ENCODE peak calls at places on chromosomes 6 and 20, in four cellular contexts. W is Panc1, T is transverse colon, D is GM23338. X is an unnamed sample.

GRCh38 chr20:64101731-64102621 is 5.4 kb downstream of the NPBWR2 start:
- DNase-seq in W (no peak), T (peak), D (peak), X (no peak)

GRCh38 chr6:106692112-106692822 is 62.9 kb downstream of the QRSL1 start:
- DNase-seq in W (no peak), T (peak), D (peak), X (peak)

GRCh38 chr6:166097914-166098522 is 69.6 kb downstream of the TBXT start:
- DNase-seq in W (peak), T (peak), D (peak), X (peak)

GRCh38 chr6:170085475-170086401 is 205.1 kb downstream of the DLL1 start:
- DNase-seq in W (no peak), T (peak), D (no peak), X (no peak)

GRCh38 chr6:41237128-41237527 is 9.0 kb downstream of the TREML4 start:
- DNase-seq in W (no peak), T (no peak), D (no peak), X (no peak)

GRCh38 chr6:161257778-161258457 is 15.9 kb downstream of the AGPAT4 start:
- DNase-seq in W (peak), T (no peak), D (no peak), X (no peak)

GRCh38 chr6:169955796-169956493 is 204.5 kb downstream of the ERMARD start:
- DNase-seq in W (no peak), T (no peak), D (no peak), X (no peak)

GRCh38 chr6:32967151-32968091 is 973 bp upstream of the BRD2 start:
- DNase-seq in W (no peak), T (peak), D (peak), X (no peak)

GRCh38 chr6:138089325-138089724 is 17.9 kb downstream of the PERP start:
- DNase-seq in W (no peak), T (no peak), D (no peak), X (no peak)

GRCh38 chr20:64049060-64049886 is at the start of gene SOX18:
- DNase-seq in W (no peak), T (no peak), D (peak), X (no peak)

GRCh38 chr6:153034139-153034538 is 31.6 kb upstream of the MTRF1L start:
- DNase-seq in W (no peak), T (no peak), D (no peak), X (no peak)

GRCh38 chr6:166595061-166595780 is 8.7 kb upstream of the RAMACL start:
- DNase-seq in W (no peak), T (no peak), D (no peak), X (no peak)

GRCh38 chr6:146916435-146917015 is 287.7 kb upstream of the STXBP5 start:
- DNase-seq in W (no peak), T (no peak), D (no peak), X (no peak)

GRCh38 chr6:3456395-3456767 is 469 bp downstream of the SLC22A23 start:
- DNase-seq in W (no peak), T (no peak), D (no peak), X (no peak)

GRCh38 chr6:47031656-47032055 is 10.5 kb downstream of the ADGRF1 start:
- DNase-seq in W (no peak), T (no peak), D (no peak), X (no peak)

GRCh38 chr6:63844287-63844686 is 208.7 kb downstream of the PHF3 start:
- DNase-seq in W (no peak), T (no peak), D (no peak), X (no peak)

GRCh38 chr6:166957087-166957804 is 896 bp upstream of the RNASET2 start:
- DNase-seq in W (no peak), T (peak), D (peak), X (no peak)

GRCh38 chr6:108364470-108364869 is 69.6 kb downstream of the AFG1L start:
- DNase-seq in W (no peak), T (no peak), D (no peak), X (no peak)

GRCh38 chr6:132456700-132457143 is 55.4 kb upstream of the MOXD1 start:
- DNase-seq in W (no peak), T (peak), D (no peak), X (no peak)

GRCh38 chr20:50464026-50464724 is 46.0 kb upstream of the PTPN1 start:
- DNase-seq in W (peak), T (peak), D (peak), X (no peak)

GRCh38 chr6:167094820-167095637 is 27.9 kb upstream of the CCR6 start:
- DNase-seq in W (no peak), T (no peak), D (no peak), X (no peak)

GRCh38 chr6:43943781-43944250 is 173.8 kb downstream of the VEGFA start:
- DNase-seq in W (no peak), T (no peak), D (no peak), X (no peak)

GRCh38 chr20:45450097-45450818 is 19.3 kb upstream of the WFDC2 start:
- DNase-seq in W (peak), T (peak), D (peak), X (no peak)

GRCh38 chr20:18986146-18986830 is 172.7 kb downstream of the SCP2D1 start:
- DNase-seq in W (no peak), T (no peak), D (no peak), X (no peak)

GRCh38 chr20:54643761-54644160 is 168.4 kb downstream of the DOK5 start:
- DNase-seq in W (no peak), T (no peak), D (no peak), X (no peak)

GRCh38 chr6:25402125-25402524 is 123.0 kb downstream of the CARMIL1 start:
- DNase-seq in W (no peak), T (no peak), D (no peak), X (no peak)
- TF ChIP-seq POLR2AphosphoS5 in W (no peak), T (no peak), D (no peak), X (no peak)

DNA sequence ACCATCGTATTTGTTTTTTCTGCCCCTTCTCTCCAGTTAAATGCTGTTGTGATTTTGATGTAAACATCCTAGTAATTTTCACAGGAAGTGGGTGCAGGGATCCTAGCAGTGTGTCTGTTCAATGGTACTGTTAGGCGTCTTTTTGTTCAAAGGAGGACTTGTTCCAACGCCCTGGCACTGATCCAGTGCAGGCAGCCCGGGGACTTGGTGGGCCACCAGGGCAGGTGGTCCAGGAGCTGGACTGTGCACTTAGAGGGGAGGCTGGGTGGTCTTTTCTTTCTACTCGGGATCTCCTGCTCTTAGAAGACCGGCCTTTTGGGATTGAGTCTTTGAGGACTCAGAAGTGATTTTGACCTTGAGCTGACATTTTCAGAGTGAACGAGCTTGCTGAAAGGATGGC is 41.1 kb upstream of the NKX2-2 start:
- DNase-seq in W (no peak), T (no peak), D (no peak), X (no peak)
- TF ChIP-seq POLR2AphosphoS5 in W (no peak), T (no peak), D (no peak), X (no peak)

DNA sequence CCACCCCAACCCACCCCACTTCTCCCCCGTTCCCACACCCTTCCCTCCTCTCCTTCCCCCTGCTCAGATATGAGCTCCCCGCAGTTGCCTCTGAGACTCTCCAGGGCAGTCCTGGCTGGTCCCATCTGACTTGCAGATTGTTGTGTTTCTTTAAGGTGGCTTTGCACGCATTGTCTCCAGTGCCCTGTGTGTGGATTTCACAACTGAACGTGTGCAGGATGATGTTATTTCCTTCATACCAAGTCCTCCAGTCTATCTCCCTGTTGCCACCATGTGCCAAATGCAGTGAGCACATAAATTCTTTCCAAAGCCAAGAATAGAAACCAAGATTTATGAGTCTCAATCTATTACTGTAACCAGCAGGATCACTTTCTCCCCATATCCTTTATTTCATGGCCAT is 79.1 kb downstream of the TMEM242 start:
- DNase-seq in W (no peak), T (no peak), D (no peak), X (no peak)
- TF ChIP-seq POLR2AphosphoS5 in W (no peak), T (peak), D (no peak), X (peak)

GRCh38 chr20:57582432-57583288 is 21.8 kb downstream of the PCK1 start:
- DNase-seq in W (no peak), T (no peak), D (peak), X (no peak)
- TF ChIP-seq POLR2AphosphoS5 in W (no peak), T (peak), D (no peak), X (no peak)

DNA sequence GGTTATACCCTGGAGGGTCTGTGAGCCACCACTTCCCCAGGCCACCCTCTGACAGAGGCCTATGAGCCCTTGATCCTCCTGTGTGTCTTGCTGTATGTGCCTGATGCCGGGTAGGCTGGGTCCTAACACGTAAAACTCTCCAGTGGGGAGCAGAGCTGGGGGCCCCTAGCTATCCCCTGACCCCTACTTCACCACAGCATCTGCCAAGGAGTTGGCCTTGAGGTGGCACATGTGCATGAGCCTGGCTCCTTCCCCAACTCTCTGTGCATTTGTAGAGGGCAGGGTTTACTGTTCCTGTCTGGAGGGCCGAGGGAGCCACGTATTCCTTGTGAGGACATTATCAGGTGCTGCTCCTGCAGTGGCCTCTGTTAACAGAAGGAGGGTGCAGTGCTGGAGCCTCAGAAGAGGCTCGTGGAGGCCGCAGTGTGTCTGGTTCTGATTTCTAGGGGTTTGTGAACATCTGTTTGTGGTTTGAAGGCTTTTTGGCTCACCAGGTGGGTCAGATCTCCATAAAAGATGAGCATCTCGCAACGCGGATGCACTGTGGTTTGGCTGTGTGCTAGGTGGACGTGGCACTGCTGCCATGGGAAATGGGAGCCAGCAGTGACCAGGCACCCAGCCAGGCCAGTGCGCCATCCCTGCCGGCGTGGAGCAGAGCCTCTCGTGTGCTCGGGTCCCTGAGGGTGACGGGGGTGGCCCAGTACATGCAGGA is 152.1 kb downstream of the DTNBP1 start:
- DNase-seq in W (no peak), T (no peak), D (no peak), X (no peak)
- TF ChIP-seq POLR2AphosphoS5 in W (no peak), T (no peak), D (no peak), X (no peak)

GRCh38 chr6:158707826-158708225 is 58.0 kb downstream of the SYTL3 start:
- DNase-seq in W (no peak), T (peak), D (no peak), X (no peak)

GRCh38 chr6:158707120-158707519 is 57.3 kb downstream of the SYTL3 start:
- DNase-seq in W (no peak), T (peak), D (no peak), X (no peak)

GRCh38 chr6:158705386-158706126 is 55.7 kb downstream of the SYTL3 start:
- DNase-seq in W (no peak), T (no peak), D (no peak), X (no peak)

GRCh38 chr6:158708239-158708638 is 58.4 kb downstream of the SYTL3 start:
- DNase-seq in W (no peak), T (no peak), D (no peak), X (no peak)

GRCh38 chr6:158706369-158706982 is 56.6 kb downstream of the SYTL3 start:
- DNase-seq in W (no peak), T (peak), D (peak), X (no peak)
- TF ChIP-seq POLR2AphosphoS5 in W (no peak), T (peak), D (no peak), X (no peak)

DNA sequence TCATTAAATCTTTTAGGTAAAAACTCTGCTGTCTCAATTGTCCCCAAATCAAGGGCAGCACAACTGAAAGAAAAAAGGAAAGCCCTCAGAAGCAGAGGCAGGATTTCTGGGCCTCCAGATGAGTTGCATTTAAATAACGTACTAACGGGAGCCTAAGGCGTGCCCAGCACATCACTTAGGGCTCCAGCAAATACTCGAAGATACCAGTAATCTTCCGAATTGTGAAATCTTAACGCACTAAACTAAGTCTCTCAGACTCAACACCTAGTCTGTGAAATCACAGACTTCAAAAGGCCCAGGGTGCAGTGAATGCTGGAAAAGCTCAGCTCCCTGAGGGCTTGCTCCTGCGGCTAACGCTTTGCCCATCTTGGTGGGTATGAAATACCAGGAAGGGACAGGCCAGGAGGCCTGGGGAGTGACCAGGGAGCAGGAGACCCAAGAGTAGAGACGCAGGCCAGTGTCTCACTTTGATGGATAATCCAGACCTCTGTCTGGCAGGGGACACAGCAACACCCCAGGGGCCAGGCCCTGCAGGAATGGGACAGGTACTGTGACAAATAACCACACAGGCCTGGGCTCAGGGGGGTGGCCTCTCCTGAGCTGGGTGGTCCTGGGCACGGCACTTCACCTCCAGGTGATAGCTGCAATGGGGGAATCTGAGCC is 36.4 kb downstream of the RRBP1 start:
- DNase-seq in W (no peak), T (no peak), D (no peak), X (no peak)
- TF ChIP-seq POLR2AphosphoS5 in W (no peak), T (no peak), D (no peak), X (no peak)

GRCh38 chr6:27834879-27835549 is 77.2 kb downstream of the OR2B2 start:
- DNase-seq in W (no peak), T (no peak), D (no peak), X (no peak)

GRCh38 chr6:27839303-27840081 is 72.7 kb downstream of the OR2B2 start:
- DNase-seq in W (peak), T (peak), D (no peak), X (no peak)

GRCh38 chr6:27836080-27836782 is 76.0 kb downstream of the OR2B2 start:
- DNase-seq in W (no peak), T (no peak), D (no peak), X (no peak)

GRCh38 chr6:27837636-27838512 is 74.3 kb downstream of the OR2B2 start:
- DNase-seq in W (peak), T (peak), D (peak), X (peak)

GRCh38 chr6:27836783-27837635 is 75.2 kb downstream of the OR2B2 start:
- DNase-seq in W (peak), T (peak), D (peak), X (no peak)
- TF ChIP-seq POLR2AphosphoS5 in W (peak), T (peak), D (peak), X (peak)

DNA sequence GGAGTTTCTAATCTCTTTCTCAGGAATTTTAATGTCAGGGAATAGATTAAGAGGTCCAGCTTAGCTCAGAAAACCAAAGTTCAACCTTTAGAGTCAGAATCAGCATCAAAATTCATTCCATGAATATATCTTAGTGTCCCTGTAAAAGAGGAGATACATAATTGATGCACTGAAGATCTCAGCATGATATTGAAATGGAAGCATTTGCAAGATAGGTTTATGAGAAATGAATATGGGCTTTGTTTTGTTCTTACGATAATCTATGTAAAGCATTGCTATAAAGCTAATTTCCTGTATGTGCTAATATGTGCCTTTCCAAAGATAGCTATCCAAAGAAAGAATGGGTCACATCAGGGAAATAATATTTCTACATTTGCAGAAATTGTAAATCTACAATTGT is 404.5 kb upstream of the HSF2 start:
- DNase-seq in W (no peak), T (no peak), D (no peak), X (no peak)
- TF ChIP-seq POLR2AphosphoS5 in W (no peak), T (no peak), D (no peak), X (no peak)

X was measured in breast epithelium.